ENCODE peak calls at places on chromosome 5, in eight cellular contexts. Z is stomach, I is vagina, B is neural progenitor cell, A is heart right ventricle, D is endothelial cell of umbilical vein, N is GM23338, T is BE2C. R is an unnamed sample. For H3K4me1 and H3K27me3, the result is how much of the 10 kb centered on the place peaks cover.

GRCh38 chr5:134874831-134875655 is 872 bp downstream of the TXNDC15 start:
- DNase-seq in Z (peak), I (no peak), B (peak), A (peak), D (peak), N (peak), T (peak), R (peak)

GRCh38 chr5:37552770-37553719 is 173.9 kb downstream of the WDR70 start:
- DNase-seq in Z (no peak), I (no peak), B (no peak), A (no peak), D (peak), N (peak), T (no peak), R (no peak)

GRCh38 chr5:93078082-93079038 is 502.7 kb downstream of the NR2F1-AS1 start:
- DNase-seq in Z (peak), I (no peak), B (no peak), A (peak), D (peak), N (no peak), T (peak), R (no peak)

GRCh38 chr5:64384761-64385160 is 121.1 kb upstream of the RGS7BP start:
- DNase-seq in Z (no peak), I (no peak), B (peak), A (no peak), D (peak), N (peak), T (peak), R (peak)

GRCh38 chr5:75214928-75215327 is 21.8 kb downstream of the ANKRD31 start:
- DNase-seq in Z (no peak), I (no peak), B (no peak), A (no peak), D (no peak), N (no peak), T (no peak), R (peak)

GRCh38 chr5:132046915-132047314 is 13.5 kb upstream of the IL3 start:
- DNase-seq in Z (no peak), I (no peak), B (no peak), A (no peak), D (no peak), N (no peak), T (no peak), R (no peak)

GRCh38 chr5:43019615-43020293 is 20.4 kb downstream of the ANXA2R start:
- DNase-seq in Z (peak), I (no peak), B (peak), A (peak), D (peak), N (peak), T (peak), R (peak)

GRCh38 chr5:131328536-131329186 is 64.8 kb downstream of the CDC42SE2 start:
- DNase-seq in Z (no peak), I (no peak), B (no peak), A (no peak), D (peak), N (no peak), T (no peak), R (peak)

GRCh38 chr5:170861855-170862766 is at the start of gene RANBP17:
- DNase-seq in Z (peak), I (no peak), B (peak), A (peak), D (peak), N (peak), T (peak), R (peak)

GRCh38 chr5:142324871-142325676 is at the start of gene SPRY4:
- DNase-seq in Z (peak), I (no peak), B (peak), A (peak), D (peak), N (peak), T (peak), R (peak)

GRCh38 chr5:142322747-142323479 is 1.9 kb downstream of the SPRY4 start:
- DNase-seq in Z (no peak), I (no peak), B (peak), A (no peak), D (peak), N (no peak), T (peak), R (no peak)

GRCh38 chr5:142323480-142324376 is 1.1 kb downstream of the SPRY4 start:
- DNase-seq in Z (peak), I (no peak), B (peak), A (peak), D (peak), N (no peak), T (no peak), R (peak)

GRCh38 chr5:142325677-142326479 is 1.1 kb upstream of the SPRY4 start:
- DNase-seq in Z (peak), I (no peak), B (peak), A (peak), D (peak), N (peak), T (peak), R (peak)

GRCh38 chr5:142324377-142324870 is 397 bp downstream of the SPRY4 start:
- DNase-seq in Z (no peak), I (no peak), B (no peak), A (peak), D (no peak), N (no peak), T (no peak), R (no peak)
- H3K4me1 ChIP-seq in Z (half or more), I (half or more), B (half or more), A (half or more), D (half or more), N (half or more), T (under half), R (under half)

GRCh38 chr5:175692235-175692995 is 34.5 kb downstream of the HRH2 start:
- DNase-seq in Z (no peak), I (no peak), B (no peak), A (no peak), D (no peak), N (no peak), T (no peak), R (no peak)
- H3K27me3 ChIP-seq in Z (under half), I (under half), B (under half), A (under half), D (under half), N (under half), T (under half), R (under half)

DNA sequence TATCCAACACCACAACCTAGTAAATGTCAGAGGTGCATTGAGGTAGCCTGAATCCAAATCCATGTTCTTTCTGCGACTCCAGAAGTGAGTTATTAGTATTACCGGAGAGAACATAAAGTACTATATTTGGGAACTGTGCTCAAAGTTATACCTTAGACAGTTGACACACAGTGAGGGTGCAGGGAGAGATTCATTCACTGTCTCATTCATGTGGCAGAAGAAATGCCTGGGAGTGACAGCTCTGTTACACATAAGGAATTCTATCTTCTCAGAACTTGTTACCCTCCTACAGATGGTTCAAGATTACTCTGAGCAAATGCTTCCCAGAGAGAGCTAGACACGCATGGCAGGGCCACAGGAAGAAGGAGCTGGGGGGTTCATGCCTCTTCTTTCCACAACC is 103.0 kb downstream of the ATP10B start:
- DNase-seq in Z (no peak), I (no peak), B (no peak), A (no peak), D (no peak), N (no peak), T (no peak), R (no peak)
- H3K4me1 ChIP-seq in Z (under half), I (under half), B (under half), A (under half), D (under half), N (under half), T (under half), R (under half)

DNA sequence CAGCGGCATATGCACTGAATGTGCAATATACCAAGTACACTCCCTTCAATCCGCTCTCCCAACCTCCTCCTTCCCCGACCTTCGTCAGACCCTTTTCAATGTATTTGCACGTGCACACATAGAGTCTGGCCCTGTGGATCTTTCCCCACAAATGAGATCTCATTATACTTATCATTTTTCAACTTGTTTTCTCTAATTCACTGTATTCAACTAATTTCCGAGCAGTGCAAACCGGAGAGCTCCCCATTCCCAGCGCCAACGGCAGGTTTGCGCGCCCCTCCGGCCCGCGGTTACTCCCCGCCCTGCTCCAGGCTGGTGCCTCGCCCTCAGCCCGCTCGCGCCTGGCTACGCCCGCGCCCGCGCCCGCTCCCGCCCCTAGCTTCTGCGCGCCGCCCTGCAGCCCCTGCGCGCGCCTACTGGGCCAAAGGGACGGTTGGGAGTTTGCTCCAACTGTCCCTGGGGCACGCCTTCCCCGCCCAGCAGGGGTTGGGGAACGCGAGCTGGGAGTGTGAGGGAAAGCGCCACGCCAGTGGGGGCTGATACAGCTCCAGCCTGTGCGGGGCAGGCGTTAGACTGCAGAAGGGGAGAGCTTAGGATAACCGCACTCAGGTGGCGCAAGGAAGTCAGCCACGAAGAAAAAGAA is 3.3 kb upstream of the CDC20B start:
- DNase-seq in Z (peak), I (no peak), B (peak), A (peak), D (peak), N (peak), T (peak), R (peak)
- H3K27me3 ChIP-seq in Z (under half), I (under half), B (half or more), A (under half), D (half or more), N (half or more), T (half or more), R (under half)

GRCh38 chr5:161988069-161988468 is 79.5 kb upstream of the GABRG2 start:
- DNase-seq in Z (no peak), I (no peak), B (no peak), A (no peak), D (no peak), N (no peak), T (no peak), R (no peak)
- H3K4me1 ChIP-seq in Z (under half), I (under half), B (under half), A (under half), D (under half), N (under half), T (under half), R (under half)

GRCh38 chr5:167852515-167852914 is 438.9 kb upstream of the WWC1 start:
- DNase-seq in Z (no peak), I (no peak), B (no peak), A (no peak), D (no peak), N (no peak), T (no peak), R (no peak)

GRCh38 chr5:167850901-167851300 is 440.5 kb upstream of the WWC1 start:
- DNase-seq in Z (no peak), I (no peak), B (no peak), A (no peak), D (no peak), N (no peak), T (no peak), R (no peak)

GRCh38 chr5:167851416-167851815 is 440.0 kb upstream of the WWC1 start:
- DNase-seq in Z (no peak), I (no peak), B (no peak), A (no peak), D (no peak), N (no peak), T (no peak), R (no peak)

GRCh38 chr5:167853421-167853820 is 438.0 kb upstream of the WWC1 start:
- DNase-seq in Z (no peak), I (no peak), B (no peak), A (no peak), D (no peak), N (no peak), T (no peak), R (no peak)

GRCh38 chr5:167849874-167850273 is 441.6 kb upstream of the WWC1 start:
- DNase-seq in Z (no peak), I (no peak), B (no peak), A (no peak), D (no peak), N (no peak), T (no peak), R (no peak)
- H3K27me3 ChIP-seq in Z (under half), I (under half), B (under half), A (under half), D (under half), N (under half), T (under half), R (under half)

R was measured in Caco-2.